ENCODE peak calls at places on chromosomes 5 and 9, in four cellular contexts. E is activated T-helper 1 cell treated with anti-CD3 and anti-CD28 coated beads, Interleukin-12 subunit alpha, Interleukin-12 subunit beta, Interleukin-2, Interleukin-4 antibody, amounts not matched to agents 30 ng/mL and 10 ng/mL and 1 ng/mL, durations not matched to agents 14 hours and 24 hours and 36 hours; Q is effector memory CD4-positive, alpha-beta T cell; M is stimulated activated effector memory CD8-positive, alpha-beta T cell treated with anti-CD3 and anti-CD28 coated beads, Interleukin-12 subunit alpha, Interleukin-12 subunit beta, amount 100 ng/mL, for 72 hours. Y is an unnamed sample.
A peak's percentile ranks its signal among the peaks of the same experiment; 100 is the strongest.

GRCh38 chr5:16179511-16179935 is at the start of gene MARCHF11:
- DNase-seq in E (no peak), Q (no peak), M (no peak), Y (no peak)

GRCh38 chr9:133634024-133634691 is 2.0 kb upstream of the DBH start:
- DNase-seq in E (no peak), Q (no peak), M (no peak), Y (no peak)

GRCh38 chr5:149060325-149060724 is 2.5 kb downstream of the SH3TC2 start:
- DNase-seq in E (no peak), Q (no peak), M (no peak), Y (no peak)

GRCh38 chr9:98570663-98571440 is 137.9 kb downstream of the GABBR2 start:
- DNase-seq in E (no peak), Q (no peak), M (no peak), Y (no peak)

GRCh38 chr5:149489605-149490037 is 61.6 kb downstream of the CSNK1A1 start:
- DNase-seq in E (no peak), Q (no peak), M (peak; percentile 12), Y (no peak)

GRCh38 chr9:119802621-119803020 is 433.4 kb upstream of the BRINP1 start:
- DNase-seq in E (no peak), Q (no peak), M (no peak), Y (no peak)

GRCh38 chr5:150525781-150526180 is 17.9 kb downstream of the NDST1 start:
- DNase-seq in E (no peak), Q (no peak), M (no peak), Y (no peak)

GRCh38 chr9:1008256-1008655 is 31.8 kb downstream of the DMRT3 start:
- DNase-seq in E (no peak), Q (no peak), M (no peak), Y (no peak)

GRCh38 chr5:166430491-166431319 is 1860.7 kb upstream of the WWC1 start:
- DNase-seq in E (no peak), Q (no peak), M (no peak), Y (no peak)

GRCh38 chr5:172303090-172303995 is 19.8 kb upstream of the UBTD2 start:
- DNase-seq in E (no peak), Q (no peak), M (no peak), Y (no peak)

GRCh38 chr9:27468450-27469110 is 55.5 kb upstream of the IFNK start:
- DNase-seq in E (no peak), Q (no peak), M (no peak), Y (no peak)

GRCh38 chr9:136095028-136095494 is at the start of gene NACC2:
- DNase-seq in E (no peak), Q (no peak), M (peak; percentile 72), Y (no peak)

GRCh38 chr9:90458485-90458884 is 184.1 kb downstream of the DIRAS2 start:
- DNase-seq in E (no peak), Q (no peak), M (no peak), Y (no peak)

GRCh38 chr5:86460519-86460918 is 157.2 kb upstream of the COX7C start:
- DNase-seq in E (no peak), Q (no peak), M (no peak), Y (no peak)

GRCh38 chr9:119924736-119925135 is 555.5 kb upstream of the BRINP1 start:
- DNase-seq in E (no peak), Q (no peak), M (no peak), Y (no peak)

GRCh38 chr9:8706546-8706945 is 907.0 kb upstream of the DMAC1 start:
- DNase-seq in E (no peak), Q (no peak), M (no peak), Y (no peak)

GRCh38 chr5:9395736-9396135 is 150.1 kb downstream of the SEMA5A start:
- DNase-seq in E (no peak), Q (no peak), M (no peak), Y (no peak)

GRCh38 chr5:76175051-76175666 is 92.0 kb downstream of the SV2C start:
- DNase-seq in E (peak; percentile 27), Q (peak; percentile 4), M (peak; percentile 73), Y (peak; percentile 16)

GRCh38 chr5:172007795-172008465 is 1.5 kb upstream of the FBXW11 start:
- DNase-seq in E (no peak), Q (no peak), M (no peak), Y (no peak)

GRCh38 chr9:107674937-107675277 is 185.3 kb upstream of the KLF4 start:
- DNase-seq in E (no peak), Q (no peak), M (no peak), Y (no peak)

GRCh38 chr9:117809751-117810150 is 105.5 kb downstream of the TLR4 start:
- DNase-seq in E (no peak), Q (no peak), M (no peak), Y (no peak)

GRCh38 chr5:80569086-80569960 is 757 bp downstream of the ANKRD34B start:
- DNase-seq in E (no peak), Q (no peak), M (peak; percentile 51), Y (no peak)

GRCh38 chr5:66498791-66499207 is 97.4 kb upstream of the MAST4 start:
- DNase-seq in E (no peak), Q (no peak), M (no peak), Y (no peak)

GRCh38 chr5:111680737-111681413 is 76.1 kb downstream of the NREP start:
- DNase-seq in E (no peak), Q (no peak), M (no peak), Y (no peak)

GRCh38 chr5:134019636-134020035 is 14.9 kb upstream of the VDAC1 start:
- DNase-seq in E (no peak), Q (no peak), M (no peak), Y (no peak)

GRCh38 chr9:137506702-137507171 is 43.5 kb downstream of the PNPLA7 start:
- DNase-seq in E (no peak), Q (no peak), M (no peak), Y (no peak)

GRCh38 chr5:103375356-103375755 is 116.8 kb downstream of the MACIR start:
- DNase-seq in E (no peak), Q (no peak), M (no peak), Y (no peak)